ENCODE peak calls at places on chromosomes 7 and 10, in four cellular contexts. One of them, this sample, is unnamed.

GRCh38 chr7:39616138-39616537 is 7.2 kb upstream of the RALA start:
- DNase-seq in NCI-H1105: no peak
- DNase-seq in colonic mucosa: no peak
- DNase-seq in PC-3: peak
- DNase-seq in this sample: no peak

GRCh38 chr7:120160166-120160565 is 112.8 kb upstream of the KCND2 start:
- DNase-seq in NCI-H1105: no peak
- DNase-seq in colonic mucosa: no peak
- DNase-seq in PC-3: no peak
- DNase-seq in this sample: no peak

GRCh38 chr10:69464801-69465401 is 13.6 kb downstream of the TSPAN15 start:
- DNase-seq in NCI-H1105: no peak
- DNase-seq in colonic mucosa: no peak
- DNase-seq in PC-3: no peak
- DNase-seq in this sample: no peak

GRCh38 chr10:78263521-78263988 is 229.9 kb downstream of the RPS24 start:
- DNase-seq in NCI-H1105: no peak
- DNase-seq in colonic mucosa: no peak
- DNase-seq in PC-3: peak
- DNase-seq in this sample: no peak

GRCh38 chr7:19747740-19748339 is 25.6 kb downstream of the TMEM196 start:
- DNase-seq in NCI-H1105: peak
- DNase-seq in colonic mucosa: no peak
- DNase-seq in PC-3: peak
- DNase-seq in this sample: no peak

GRCh38 chr7:45713669-45714520 is 139.7 kb downstream of the ADCY1 start:
- DNase-seq in NCI-H1105: no peak
- DNase-seq in colonic mucosa: no peak
- DNase-seq in PC-3: no peak
- DNase-seq in this sample: peak

GRCh38 chr7:158685727-158686126 is 18.9 kb downstream of the NCAPG2 start:
- DNase-seq in NCI-H1105: no peak
- DNase-seq in colonic mucosa: no peak
- DNase-seq in PC-3: no peak
- DNase-seq in this sample: no peak

GRCh38 chr10:99920901-99921300 is 88.8 kb downstream of the DNMBP start:
- DNase-seq in NCI-H1105: no peak
- DNase-seq in colonic mucosa: no peak
- DNase-seq in PC-3: peak
- DNase-seq in this sample: no peak

GRCh38 chr10:13684252-13684791 is 97.6 kb downstream of the PRPF18 start:
- DNase-seq in NCI-H1105: no peak
- DNase-seq in colonic mucosa: peak
- DNase-seq in PC-3: no peak
- DNase-seq in this sample: peak

GRCh38 chr7:52507546-52507945 is 527.9 kb upstream of the POM121L12 start:
- DNase-seq in NCI-H1105: no peak
- DNase-seq in colonic mucosa: no peak
- DNase-seq in PC-3: no peak
- DNase-seq in this sample: no peak

GRCh38 chr7:75734586-75735047 is 4.1 kb downstream of the HIP1 start:
- DNase-seq in NCI-H1105: no peak
- DNase-seq in colonic mucosa: no peak
- DNase-seq in PC-3: no peak
- DNase-seq in this sample: no peak

GRCh38 chr10:135601-136464 is 578 bp downstream of the ZMYND11 start:
- DNase-seq in NCI-H1105: no peak
- DNase-seq in colonic mucosa: peak
- DNase-seq in PC-3: peak
- DNase-seq in this sample: peak

GRCh38 chr7:96061844-96062243 is 260.1 kb downstream of the SLC25A13 start:
- DNase-seq in NCI-H1105: peak
- DNase-seq in colonic mucosa: no peak
- DNase-seq in PC-3: no peak
- DNase-seq in this sample: no peak

GRCh38 chr7:107253599-107253998 is 84.8 kb downstream of the HBP1 start:
- DNase-seq in NCI-H1105: no peak
- DNase-seq in colonic mucosa: no peak
- DNase-seq in PC-3: no peak
- DNase-seq in this sample: no peak

GRCh38 chr7:125573131-125573530 is 643.5 kb upstream of the POT1 start:
- DNase-seq in NCI-H1105: peak
- DNase-seq in colonic mucosa: no peak
- DNase-seq in PC-3: no peak
- DNase-seq in this sample: no peak

GRCh38 chr7:151759591-151760042 is 117.3 kb downstream of the PRKAG2 start:
- DNase-seq in NCI-H1105: peak
- DNase-seq in colonic mucosa: peak
- DNase-seq in PC-3: peak
- DNase-seq in this sample: peak

GRCh38 chr10:45243261-45243660 is 72.1 kb downstream of the OR13A1 start:
- DNase-seq in NCI-H1105: no peak
- DNase-seq in colonic mucosa: no peak
- DNase-seq in PC-3: no peak
- DNase-seq in this sample: no peak

GRCh38 chr10:112250555-112250954 is 32.6 kb upstream of the TECTB start:
- DNase-seq in NCI-H1105: no peak
- DNase-seq in colonic mucosa: no peak
- DNase-seq in PC-3: peak
- DNase-seq in this sample: no peak

GRCh38 chr10:128268015-128268722 is 141.9 kb upstream of the MKI67 start:
- DNase-seq in NCI-H1105: peak
- DNase-seq in colonic mucosa: no peak
- DNase-seq in PC-3: peak
- DNase-seq in this sample: no peak

GRCh38 chr10:102710604-102711003 is 3.6 kb downstream of the ARL3 start:
- DNase-seq in NCI-H1105: no peak
- DNase-seq in colonic mucosa: no peak
- DNase-seq in PC-3: peak
- DNase-seq in this sample: no peak

GRCh38 chr10:71621783-71622526 is 97.6 kb downstream of the C10orf105 start:
- DNase-seq in NCI-H1105: no peak
- DNase-seq in colonic mucosa: no peak
- DNase-seq in PC-3: peak
- DNase-seq in this sample: peak

GRCh38 chr7:26155531-26156375 is 3.8 kb downstream of the NFE2L3 start:
- DNase-seq in NCI-H1105: no peak
- DNase-seq in colonic mucosa: no peak
- DNase-seq in PC-3: peak
- DNase-seq in this sample: no peak

GRCh38 chr10:129743738-129744133 is 220.3 kb downstream of the EBF3 start:
- DNase-seq in NCI-H1105: no peak
- DNase-seq in colonic mucosa: no peak
- DNase-seq in PC-3: no peak
- DNase-seq in this sample: peak

GRCh38 chr10:13351340-13351915 is 3.3 kb upstream of the SEPHS1 start:
- DNase-seq in NCI-H1105: no peak
- DNase-seq in colonic mucosa: no peak
- DNase-seq in PC-3: no peak
- DNase-seq in this sample: no peak

GRCh38 chr7:9939171-9939570 is 1034.5 kb upstream of the PHF14 start:
- DNase-seq in NCI-H1105: no peak
- DNase-seq in colonic mucosa: no peak
- DNase-seq in PC-3: no peak
- DNase-seq in this sample: no peak

GRCh38 chr10:128626397-128627060 is 500.3 kb upstream of the MKI67 start:
- DNase-seq in NCI-H1105: no peak
- DNase-seq in colonic mucosa: no peak
- DNase-seq in PC-3: no peak
- DNase-seq in this sample: no peak

GRCh38 chr7:83161851-83162401 is 758 bp downstream of the PCLO start:
- DNase-seq in NCI-H1105: no peak
- DNase-seq in colonic mucosa: no peak
- DNase-seq in PC-3: peak
- DNase-seq in this sample: no peak

GRCh38 chr7:146449625-146450024 is 333.0 kb downstream of the CNTNAP2 start:
- DNase-seq in NCI-H1105: no peak
- DNase-seq in colonic mucosa: no peak
- DNase-seq in PC-3: no peak
- DNase-seq in this sample: no peak

GRCh38 chr7:1823376-1824150 is 153.5 kb downstream of the ELFN1 start:
- DNase-seq in NCI-H1105: no peak
- DNase-seq in colonic mucosa: no peak
- DNase-seq in PC-3: no peak
- DNase-seq in this sample: no peak